ENCODE peak calls at places on chromosomes 4 and X, in eight cellular contexts. C, Z, O, Y, V, W, U and K are unnamed samples.

GRCh38 chrX:41605144-41605543 is 83.6 kb upstream of the GPR34 start:
- DNase-seq in C (no peak), Z (no peak), O (no peak), Y (no peak), V (no peak), W (no peak), U (no peak), K (no peak)

GRCh38 chrX:123277821-123278220 is 93.7 kb downstream of the GRIA3 start:
- DNase-seq in C (no peak), Z (no peak), O (no peak), Y (no peak), V (no peak), W (no peak), U (no peak), K (no peak)

GRCh38 chr4:185318679-185319078 is 77.0 kb downstream of the LRP2BP start:
- DNase-seq in C (no peak), Z (no peak), O (peak), Y (no peak), V (no peak), W (no peak), U (no peak), K (peak)

GRCh38 chrX:46863072-46863471 is 26.2 kb downstream of the RP2 start:
- DNase-seq in C (no peak), Z (no peak), O (no peak), Y (no peak), V (no peak), W (no peak), U (no peak), K (no peak)

GRCh38 chrX:129762448-129762847 is 17.3 kb upstream of the SASH3 start:
- DNase-seq in C (no peak), Z (no peak), O (no peak), Y (no peak), V (no peak), W (no peak), U (no peak), K (no peak)

GRCh38 chr4:152849350-152849749 is 69.6 kb downstream of the ARFIP1 start:
- DNase-seq in C (no peak), Z (no peak), O (no peak), Y (no peak), V (no peak), W (no peak), U (no peak), K (no peak)

GRCh38 chr4:55143858-55144257 is 18.5 kb upstream of the KDR start:
- DNase-seq in C (no peak), Z (no peak), O (peak), Y (no peak), V (no peak), W (no peak), U (no peak), K (no peak)

GRCh38 chr4:6257243-6258025 is 12.2 kb upstream of the WFS1 start:
- DNase-seq in C (no peak), Z (no peak), O (no peak), Y (peak), V (peak), W (no peak), U (no peak), K (no peak)

GRCh38 chr4:15955670-15956069 is 7.3 kb downstream of the FGFBP2 start:
- DNase-seq in C (no peak), Z (no peak), O (no peak), Y (no peak), V (no peak), W (no peak), U (no peak), K (no peak)

GRCh38 chr4:74097161-74097560 is 1.8 kb downstream of the CXCL2 start:
- DNase-seq in C (no peak), Z (no peak), O (no peak), Y (no peak), V (no peak), W (no peak), U (no peak), K (no peak)

GRCh38 chrX:95291561-95291960 is 1393.1 kb upstream of the DIAPH2 start:
- DNase-seq in C (no peak), Z (no peak), O (no peak), Y (no peak), V (no peak), W (no peak), U (no peak), K (no peak)